ENCODE peak calls at places on chromosomes 2 and 18, in five cellular contexts. R is HFF-Myc; S is iris pigment epithelial cell; M is thyroid gland; V is activated CD4-positive, alpha-beta T cell treated with anti-CD3 and anti-CD28 coated beads, Interleukin-2, amount 10 ng/mL, durations not matched to agents 7 days and 5 days. L is an unnamed sample.

GRCh38 chr2:53896864-53897263 is 37.1 kb upstream of the GPR75 start:
- DNase-seq in M (no peak), R (peak; percentile 49), S (peak; percentile 74), V (no peak), L (no peak)

GRCh38 chr2:132400169-132400900 is 16.3 kb upstream of the GPR39 start:
- DNase-seq in S (peak; percentile 91), M (no peak), V (no peak), R (no peak), L (no peak)

GRCh38 chr2:229130522-229130921 is 140.6 kb downstream of the PID1 start:
- DNase-seq in M (no peak), V (no peak), S (peak; percentile 2), R (no peak), L (no peak)

GRCh38 chr2:60516383-60516811 is 37.1 kb downstream of the BCL11A start:
- DNase-seq in R (peak; percentile 73), V (no peak), M (no peak), S (peak; percentile 93), L (no peak)

GRCh38 chr2:71458413-71459083 is 5.2 kb downstream of the DYSF start:
- DNase-seq in M (no peak), V (no peak), S (peak; percentile 63), R (no peak), L (no peak)

GRCh38 chr2:134341476-134341875 is 87.6 kb downstream of the MGAT5 start:
- DNase-seq in V (no peak), S (no peak), M (no peak), R (no peak), L (no peak)

GRCh38 chr18:3104190-3105054 is 91.5 kb upstream of the LPIN2 start:
- DNase-seq in M (no peak), V (no peak), S (peak; percentile 89), R (no peak), L (no peak)

GRCh38 chr2:203759692-203760365 is 53.4 kb downstream of the CD28 start:
- DNase-seq in S (peak; percentile 74), R (peak; percentile 20), V (no peak), M (no peak), L (no peak)

GRCh38 chr18:68355637-68356036 is 359.3 kb downstream of the TMX3 start:
- DNase-seq in V (no peak), R (no peak), M (no peak), S (no peak), L (no peak)

GRCh38 chr18:62521588-62521987 is 1.2 kb upstream of the ZCCHC2 start:
- DNase-seq in R (no peak), S (peak; percentile 51), V (peak; percentile 28), M (no peak), L (no peak)

GRCh38 chr2:98747888-98748287 is 17.0 kb upstream of the MGAT4A start:
- DNase-seq in V (no peak), R (no peak), S (no peak), M (no peak), L (no peak)

GRCh38 chr18:49487711-49488310 is 777 bp upstream of the C18orf32 start:
- DNase-seq in R (no peak), V (no peak), M (no peak), S (no peak), L (no peak)

GRCh38 chr2:235521844-235522243 is 28.0 kb downstream of the AGAP1 start:
- DNase-seq in S (no peak), M (no peak), V (no peak), R (no peak), L (no peak)

GRCh38 chr2:234839285-234839684 is 112.5 kb upstream of the SH3BP4 start:
- DNase-seq in S (no peak), V (no peak), M (no peak), R (no peak), L (no peak)

GRCh38 chr18:58069104-58069503 is 25.1 kb downstream of the NEDD4L start:
- DNase-seq in V (no peak), R (no peak), M (no peak), S (no peak), L (no peak)